ENCODE peak calls at places on chromosomes 7 and 10, in seven cellular contexts. One of them, this sample, is unnamed.
A peak's percentile ranks its signal among the peaks of the same experiment; 100 is the strongest.

GRCh38 chr7:18978108-18978495 is 139.3 kb downstream of the TWIST1 start:
- DNase-seq in lower lobe of right lung: no peak
- DNase-seq in stimulated activated CD8-positive, alpha-beta memory T cell treated with anti-CD3 and anti-CD28 coated beads, Interleukin-4, amount 100 ng/mL, for 4 hours: no peak
- DNase-seq in mucosa of gallbladder: no peak
- DNase-seq in GM12891: no peak
- DNase-seq in tibial artery: no peak
- DNase-seq in IMR-90: peak; percentile 95
- DNase-seq in this sample: no peak

GRCh38 chr7:121337398-121337797 is 8.6 kb downstream of the WNT16 start:
- DNase-seq in IMR-90: no peak
- DNase-seq in stimulated activated CD8-positive, alpha-beta memory T cell treated with anti-CD3 and anti-CD28 coated beads, Interleukin-4, amount 100 ng/mL, for 4 hours: no peak
- DNase-seq in tibial artery: no peak
- DNase-seq in lower lobe of right lung: no peak
- DNase-seq in mucosa of gallbladder: no peak
- DNase-seq in GM12891: no peak
- DNase-seq in this sample: no peak

GRCh38 chr7:13327669-13328068 is 640.2 kb downstream of the ARL4A start:
- DNase-seq in tibial artery: no peak
- DNase-seq in lower lobe of right lung: no peak
- DNase-seq in mucosa of gallbladder: no peak
- DNase-seq in IMR-90: peak; percentile 1
- DNase-seq in stimulated activated CD8-positive, alpha-beta memory T cell treated with anti-CD3 and anti-CD28 coated beads, Interleukin-4, amount 100 ng/mL, for 4 hours: no peak
- DNase-seq in GM12891: no peak
- DNase-seq in this sample: no peak

GRCh38 chr10:127354992-127355391 is 158.6 kb upstream of the INSYN2A start:
- DNase-seq in GM12891: no peak
- DNase-seq in IMR-90: no peak
- DNase-seq in tibial artery: no peak
- DNase-seq in mucosa of gallbladder: no peak
- DNase-seq in stimulated activated CD8-positive, alpha-beta memory T cell treated with anti-CD3 and anti-CD28 coated beads, Interleukin-4, amount 100 ng/mL, for 4 hours: no peak
- DNase-seq in lower lobe of right lung: no peak
- DNase-seq in this sample: no peak

GRCh38 chr10:99880071-99880835 is 97.8 kb downstream of the ABCC2 start:
- DNase-seq in mucosa of gallbladder: peak; percentile 16
- DNase-seq in lower lobe of right lung: no peak
- DNase-seq in IMR-90: no peak
- DNase-seq in tibial artery: no peak
- DNase-seq in GM12891: no peak
- DNase-seq in stimulated activated CD8-positive, alpha-beta memory T cell treated with anti-CD3 and anti-CD28 coated beads, Interleukin-4, amount 100 ng/mL, for 4 hours: no peak
- DNase-seq in this sample: no peak

GRCh38 chr7:152674860-152675760 is 831 bp downstream of the XRCC2 start:
- DNase-seq in tibial artery: no peak
- DNase-seq in stimulated activated CD8-positive, alpha-beta memory T cell treated with anti-CD3 and anti-CD28 coated beads, Interleukin-4, amount 100 ng/mL, for 4 hours: no peak
- DNase-seq in IMR-90: peak; percentile 29
- DNase-seq in GM12891: no peak
- DNase-seq in lower lobe of right lung: no peak
- DNase-seq in mucosa of gallbladder: no peak
- DNase-seq in this sample: peak; percentile 90

GRCh38 chr7:48063985-48064384 is 25.1 kb upstream of the UPP1 start:
- DNase-seq in IMR-90: no peak
- DNase-seq in tibial artery: no peak
- DNase-seq in lower lobe of right lung: no peak
- DNase-seq in stimulated activated CD8-positive, alpha-beta memory T cell treated with anti-CD3 and anti-CD28 coated beads, Interleukin-4, amount 100 ng/mL, for 4 hours: no peak
- DNase-seq in mucosa of gallbladder: no peak
- DNase-seq in GM12891: no peak
- DNase-seq in this sample: no peak

GRCh38 chr10:93813507-93814465 is 56.0 kb downstream of the LGI1 start:
- DNase-seq in tibial artery: peak; percentile 66
- DNase-seq in lower lobe of right lung: peak; percentile 61
- DNase-seq in GM12891: no peak
- DNase-seq in stimulated activated CD8-positive, alpha-beta memory T cell treated with anti-CD3 and anti-CD28 coated beads, Interleukin-4, amount 100 ng/mL, for 4 hours: no peak
- DNase-seq in IMR-90: peak; percentile 41
- DNase-seq in mucosa of gallbladder: peak; percentile 48
- DNase-seq in this sample: no peak

GRCh38 chr7:34015656-34016055 is 110.3 kb downstream of the BMPER start:
- DNase-seq in mucosa of gallbladder: no peak
- DNase-seq in GM12891: no peak
- DNase-seq in stimulated activated CD8-positive, alpha-beta memory T cell treated with anti-CD3 and anti-CD28 coated beads, Interleukin-4, amount 100 ng/mL, for 4 hours: no peak
- DNase-seq in lower lobe of right lung: no peak
- DNase-seq in IMR-90: no peak
- DNase-seq in tibial artery: no peak
- DNase-seq in this sample: no peak

GRCh38 chr7:25361388-25361787 is 133.1 kb upstream of the NPVF start:
- DNase-seq in mucosa of gallbladder: no peak
- DNase-seq in stimulated activated CD8-positive, alpha-beta memory T cell treated with anti-CD3 and anti-CD28 coated beads, Interleukin-4, amount 100 ng/mL, for 4 hours: no peak
- DNase-seq in IMR-90: no peak
- DNase-seq in lower lobe of right lung: no peak
- DNase-seq in GM12891: no peak
- DNase-seq in tibial artery: no peak
- DNase-seq in this sample: no peak

GRCh38 chr7:7579638-7580037 is 13.0 kb downstream of the MIOS start:
- DNase-seq in lower lobe of right lung: no peak
- DNase-seq in IMR-90: no peak
- DNase-seq in tibial artery: no peak
- DNase-seq in stimulated activated CD8-positive, alpha-beta memory T cell treated with anti-CD3 and anti-CD28 coated beads, Interleukin-4, amount 100 ng/mL, for 4 hours: no peak
- DNase-seq in GM12891: no peak
- DNase-seq in mucosa of gallbladder: no peak
- DNase-seq in this sample: no peak

GRCh38 chr7:67484244-67484751 is 487.7 kb downstream of the TYW1 start:
- DNase-seq in mucosa of gallbladder: peak; percentile 47
- DNase-seq in tibial artery: no peak
- DNase-seq in IMR-90: peak; percentile 56
- DNase-seq in stimulated activated CD8-positive, alpha-beta memory T cell treated with anti-CD3 and anti-CD28 coated beads, Interleukin-4, amount 100 ng/mL, for 4 hours: no peak
- DNase-seq in lower lobe of right lung: no peak
- DNase-seq in GM12891: peak; percentile 25
- DNase-seq in this sample: peak; percentile 54

GRCh38 chr10:46022978-46023702 is 7.3 kb downstream of the NCOA4 start:
- DNase-seq in IMR-90: peak; percentile 93
- DNase-seq in lower lobe of right lung: peak; percentile 98
- DNase-seq in mucosa of gallbladder: peak; percentile 91
- DNase-seq in GM12891: peak; percentile 68
- DNase-seq in tibial artery: peak; percentile 95
- DNase-seq in stimulated activated CD8-positive, alpha-beta memory T cell treated with anti-CD3 and anti-CD28 coated beads, Interleukin-4, amount 100 ng/mL, for 4 hours: peak; percentile 42
- DNase-seq in this sample: peak; percentile 55

GRCh38 chr10:35216303-35216905 is 89.8 kb downstream of the CREM start:
- DNase-seq in mucosa of gallbladder: peak; percentile 36
- DNase-seq in lower lobe of right lung: peak; percentile 52
- DNase-seq in stimulated activated CD8-positive, alpha-beta memory T cell treated with anti-CD3 and anti-CD28 coated beads, Interleukin-4, amount 100 ng/mL, for 4 hours: no peak
- DNase-seq in IMR-90: peak; percentile 21
- DNase-seq in GM12891: no peak
- DNase-seq in tibial artery: peak; percentile 74
- DNase-seq in this sample: peak; percentile 42

GRCh38 chr10:95289003-95289920 is 1.5 kb downstream of the PDLIM1 start:
- DNase-seq in GM12891: no peak
- DNase-seq in lower lobe of right lung: no peak
- DNase-seq in tibial artery: no peak
- DNase-seq in IMR-90: no peak
- DNase-seq in mucosa of gallbladder: no peak
- DNase-seq in stimulated activated CD8-positive, alpha-beta memory T cell treated with anti-CD3 and anti-CD28 coated beads, Interleukin-4, amount 100 ng/mL, for 4 hours: no peak
- DNase-seq in this sample: no peak

GRCh38 chr7:24827589-24827988 is 70.3 kb upstream of the GSDME start:
- DNase-seq in lower lobe of right lung: no peak
- DNase-seq in IMR-90: peak; percentile 87
- DNase-seq in mucosa of gallbladder: no peak
- DNase-seq in stimulated activated CD8-positive, alpha-beta memory T cell treated with anti-CD3 and anti-CD28 coated beads, Interleukin-4, amount 100 ng/mL, for 4 hours: no peak
- DNase-seq in tibial artery: no peak
- DNase-seq in GM12891: no peak
- DNase-seq in this sample: no peak

GRCh38 chr10:91680521-91680920 is 47.6 kb upstream of the PPP1R3C start:
- DNase-seq in IMR-90: peak; percentile 31
- DNase-seq in mucosa of gallbladder: no peak
- DNase-seq in lower lobe of right lung: no peak
- DNase-seq in tibial artery: no peak
- DNase-seq in stimulated activated CD8-positive, alpha-beta memory T cell treated with anti-CD3 and anti-CD28 coated beads, Interleukin-4, amount 100 ng/mL, for 4 hours: no peak
- DNase-seq in GM12891: no peak
- DNase-seq in this sample: no peak

GRCh38 chr7:155653773-155654172 is 9.3 kb downstream of the RBM33 start:
- DNase-seq in lower lobe of right lung: peak; percentile 71
- DNase-seq in IMR-90: peak; percentile 63
- DNase-seq in GM12891: no peak
- DNase-seq in mucosa of gallbladder: no peak
- DNase-seq in tibial artery: no peak
- DNase-seq in stimulated activated CD8-positive, alpha-beta memory T cell treated with anti-CD3 and anti-CD28 coated beads, Interleukin-4, amount 100 ng/mL, for 4 hours: no peak
- DNase-seq in this sample: no peak

GRCh38 chr7:45890902-45891461 is 2.7 kb downstream of the IGFBP1 start:
- DNase-seq in mucosa of gallbladder: no peak
- DNase-seq in lower lobe of right lung: no peak
- DNase-seq in stimulated activated CD8-positive, alpha-beta memory T cell treated with anti-CD3 and anti-CD28 coated beads, Interleukin-4, amount 100 ng/mL, for 4 hours: no peak
- DNase-seq in IMR-90: peak; percentile 53
- DNase-seq in GM12891: no peak
- DNase-seq in tibial artery: no peak
- DNase-seq in this sample: no peak

GRCh38 chr10:67669978-67670377 is 26.0 kb downstream of the CTNNA3 start:
- DNase-seq in lower lobe of right lung: no peak
- DNase-seq in mucosa of gallbladder: no peak
- DNase-seq in IMR-90: peak; percentile 8
- DNase-seq in stimulated activated CD8-positive, alpha-beta memory T cell treated with anti-CD3 and anti-CD28 coated beads, Interleukin-4, amount 100 ng/mL, for 4 hours: no peak
- DNase-seq in tibial artery: no peak
- DNase-seq in GM12891: no peak
- DNase-seq in this sample: no peak

GRCh38 chr10:99975942-99976809 is 33.6 kb downstream of the DNMBP start:
- DNase-seq in tibial artery: no peak
- DNase-seq in GM12891: no peak
- DNase-seq in IMR-90: peak; percentile 72
- DNase-seq in stimulated activated CD8-positive, alpha-beta memory T cell treated with anti-CD3 and anti-CD28 coated beads, Interleukin-4, amount 100 ng/mL, for 4 hours: no peak
- DNase-seq in mucosa of gallbladder: no peak
- DNase-seq in lower lobe of right lung: no peak
- DNase-seq in this sample: no peak

GRCh38 chr10:43396061-43396927 is 12.7 kb downstream of the HNRNPF start:
- DNase-seq in tibial artery: peak; percentile 88
- DNase-seq in IMR-90: peak; percentile 58
- DNase-seq in lower lobe of right lung: peak; percentile 86
- DNase-seq in mucosa of gallbladder: peak; percentile 70
- DNase-seq in stimulated activated CD8-positive, alpha-beta memory T cell treated with anti-CD3 and anti-CD28 coated beads, Interleukin-4, amount 100 ng/mL, for 4 hours: no peak
- DNase-seq in GM12891: peak; percentile 86
- DNase-seq in this sample: peak; percentile 44

GRCh38 chr10:33412261-33413092 is 78.0 kb upstream of the NRP1 start:
- DNase-seq in mucosa of gallbladder: peak; percentile 11
- DNase-seq in GM12891: no peak
- DNase-seq in lower lobe of right lung: peak; percentile 60
- DNase-seq in stimulated activated CD8-positive, alpha-beta memory T cell treated with anti-CD3 and anti-CD28 coated beads, Interleukin-4, amount 100 ng/mL, for 4 hours: no peak
- DNase-seq in tibial artery: peak; percentile 70
- DNase-seq in IMR-90: peak; percentile 92
- DNase-seq in this sample: no peak

GRCh38 chr10:116721991-116722392 is 20.4 kb downstream of the HSPA12A start:
- DNase-seq in stimulated activated CD8-positive, alpha-beta memory T cell treated with anti-CD3 and anti-CD28 coated beads, Interleukin-4, amount 100 ng/mL, for 4 hours: no peak
- DNase-seq in lower lobe of right lung: no peak
- DNase-seq in mucosa of gallbladder: no peak
- DNase-seq in IMR-90: peak; percentile 78
- DNase-seq in tibial artery: no peak
- DNase-seq in GM12891: no peak
- DNase-seq in this sample: no peak

GRCh38 chr10:68684413-68684812 is 36.6 kb upstream of the CCAR1 start:
- DNase-seq in IMR-90: no peak
- DNase-seq in lower lobe of right lung: no peak
- DNase-seq in stimulated activated CD8-positive, alpha-beta memory T cell treated with anti-CD3 and anti-CD28 coated beads, Interleukin-4, amount 100 ng/mL, for 4 hours: no peak
- DNase-seq in tibial artery: no peak
- DNase-seq in GM12891: no peak
- DNase-seq in mucosa of gallbladder: no peak
- DNase-seq in this sample: no peak

GRCh38 chr7:22137466-22137865 is 191.8 kb upstream of the CDCA7L start:
- DNase-seq in lower lobe of right lung: no peak
- DNase-seq in stimulated activated CD8-positive, alpha-beta memory T cell treated with anti-CD3 and anti-CD28 coated beads, Interleukin-4, amount 100 ng/mL, for 4 hours: no peak
- DNase-seq in IMR-90: peak; percentile 38
- DNase-seq in tibial artery: no peak
- DNase-seq in mucosa of gallbladder: no peak
- DNase-seq in GM12891: no peak
- DNase-seq in this sample: no peak

GRCh38 chr7:149772236-149772820 is 1.1 kb downstream of the ZNF467 start:
- DNase-seq in tibial artery: no peak
- DNase-seq in lower lobe of right lung: peak; percentile 79
- DNase-seq in stimulated activated CD8-positive, alpha-beta memory T cell treated with anti-CD3 and anti-CD28 coated beads, Interleukin-4, amount 100 ng/mL, for 4 hours: no peak
- DNase-seq in IMR-90: no peak
- DNase-seq in GM12891: no peak
- DNase-seq in mucosa of gallbladder: no peak
- DNase-seq in this sample: peak; percentile 57

GRCh38 chr7:28409716-28410627 is 2.3 kb upstream of the CREB5 start:
- DNase-seq in stimulated activated CD8-positive, alpha-beta memory T cell treated with anti-CD3 and anti-CD28 coated beads, Interleukin-4, amount 100 ng/mL, for 4 hours: no peak
- DNase-seq in IMR-90: peak; percentile 32
- DNase-seq in tibial artery: peak; percentile 80
- DNase-seq in mucosa of gallbladder: peak; percentile 24
- DNase-seq in GM12891: peak; percentile 1
- DNase-seq in lower lobe of right lung: peak; percentile 53
- DNase-seq in this sample: peak; percentile 13

GRCh38 chr10:43284341-43284910 is 17.6 kb upstream of the RASGEF1A start:
- DNase-seq in IMR-90: no peak
- DNase-seq in mucosa of gallbladder: no peak
- DNase-seq in lower lobe of right lung: no peak
- DNase-seq in GM12891: no peak
- DNase-seq in stimulated activated CD8-positive, alpha-beta memory T cell treated with anti-CD3 and anti-CD28 coated beads, Interleukin-4, amount 100 ng/mL, for 4 hours: no peak
- DNase-seq in tibial artery: no peak
- DNase-seq in this sample: no peak

GRCh38 chr10:20551761-20552160 is 345.4 kb downstream of the NEBL start:
- DNase-seq in tibial artery: no peak
- DNase-seq in IMR-90: no peak
- DNase-seq in lower lobe of right lung: no peak
- DNase-seq in GM12891: no peak
- DNase-seq in mucosa of gallbladder: no peak
- DNase-seq in stimulated activated CD8-positive, alpha-beta memory T cell treated with anti-CD3 and anti-CD28 coated beads, Interleukin-4, amount 100 ng/mL, for 4 hours: no peak
- DNase-seq in this sample: no peak

GRCh38 chr7:157228864-157229422 is 90.2 kb downstream of the UBE3C start:
- DNase-seq in tibial artery: no peak
- DNase-seq in stimulated activated CD8-positive, alpha-beta memory T cell treated with anti-CD3 and anti-CD28 coated beads, Interleukin-4, amount 100 ng/mL, for 4 hours: no peak
- DNase-seq in GM12891: no peak
- DNase-seq in lower lobe of right lung: no peak
- DNase-seq in mucosa of gallbladder: no peak
- DNase-seq in IMR-90: peak; percentile 31
- DNase-seq in this sample: no peak

This sample was measured in NCI-H2029.